ENCODE peak calls at places on chromosomes 5 and 9, in nine cellular contexts. B is AG04450, M is right atrium auricular region, L is MCF 10A, T is astrocyte of the spinal cord, X is cardiac fibroblast, Q is K562, C is heart left ventricle, V is upper lobe of left lung. O is an unnamed sample.

GRCh38 chr9:22855956-22856355 is 409.3 kb downstream of the DMRTA1 start:
- DNase-seq in B (no peak), M (no peak), L (no peak), T (no peak), X (no peak), Q (no peak), C (no peak), V (no peak), O (no peak)

GRCh38 chr9:39588056-39588814 is 232.8 kb downstream of the SPATA31A1 start:
- DNase-seq in B (no peak), M (peak), L (no peak), T (no peak), X (no peak), Q (no peak), C (no peak), V (no peak), O (no peak)

GRCh38 chr5:111655169-111655924 is 101.6 kb downstream of the NREP start:
- DNase-seq in B (peak), M (no peak), L (peak), T (peak), X (peak), Q (no peak), C (peak), V (no peak), O (no peak)

GRCh38 chr9:137757613-137758029 is 120.0 kb upstream of the CACNA1B start:
- DNase-seq in B (peak), M (no peak), L (peak), T (peak), X (peak), Q (no peak), C (no peak), V (no peak), O (peak)

GRCh38 chr9:114930063-114930812 is at the start of gene TNFSF8:
- DNase-seq in B (no peak), M (no peak), L (no peak), T (no peak), X (no peak), Q (no peak), C (peak), V (peak), O (no peak)

GRCh38 chr9:99563364-99563763 is 258.3 kb upstream of the NR4A3 start:
- DNase-seq in B (no peak), M (no peak), L (no peak), T (no peak), X (no peak), Q (peak), C (no peak), V (no peak), O (no peak)

GRCh38 chr5:38845555-38846378 is at the start of gene OSMR:
- DNase-seq in B (peak), M (peak), L (peak), T (peak), X (peak), Q (peak), C (peak), V (peak), O (no peak)

GRCh38 chr5:78647838-78648358 is 674 bp downstream of the LHFPL2 start:
- DNase-seq in B (no peak), M (no peak), L (peak), T (peak), X (peak), Q (no peak), C (peak), V (peak), O (no peak)

GRCh38 chr5:57825026-57825683 is 342.5 kb upstream of the ACTBL2 start:
- DNase-seq in B (peak), M (no peak), L (peak), T (peak), X (no peak), Q (no peak), C (no peak), V (no peak), O (no peak)

GRCh38 chr5:59079622-59080620 is 497.0 kb downstream of the RAB3C start:
- DNase-seq in B (peak), M (peak), L (peak), T (peak), X (peak), Q (no peak), C (no peak), V (no peak), O (no peak)

GRCh38 chr9:73137286-73137899 is 14.3 kb upstream of the ANXA1 start:
- DNase-seq in B (no peak), M (no peak), L (peak), T (peak), X (no peak), Q (no peak), C (no peak), V (no peak), O (no peak)

GRCh38 chr9:137397675-137398423 is 25.1 kb downstream of the EXD3 start:
- DNase-seq in B (no peak), M (no peak), L (no peak), T (no peak), X (no peak), Q (no peak), C (no peak), V (no peak), O (no peak)

GRCh38 chr5:32312194-32312681 is 501 bp downstream of the MTMR12 start:
- DNase-seq in B (no peak), M (peak), L (peak), T (peak), X (peak), Q (peak), C (peak), V (peak), O (peak)

GRCh38 chr5:116573279-116573616 is 1.4 kb downstream of the SEMA6A start:
- DNase-seq in B (no peak), M (no peak), L (no peak), T (no peak), X (peak), Q (no peak), C (peak), V (no peak), O (no peak)

GRCh38 chr9:98851730-98852462 is 44.4 kb downstream of the GALNT12 start:
- DNase-seq in B (no peak), M (no peak), L (no peak), T (no peak), X (no peak), Q (peak), C (no peak), V (no peak), O (no peak)

DNA sequence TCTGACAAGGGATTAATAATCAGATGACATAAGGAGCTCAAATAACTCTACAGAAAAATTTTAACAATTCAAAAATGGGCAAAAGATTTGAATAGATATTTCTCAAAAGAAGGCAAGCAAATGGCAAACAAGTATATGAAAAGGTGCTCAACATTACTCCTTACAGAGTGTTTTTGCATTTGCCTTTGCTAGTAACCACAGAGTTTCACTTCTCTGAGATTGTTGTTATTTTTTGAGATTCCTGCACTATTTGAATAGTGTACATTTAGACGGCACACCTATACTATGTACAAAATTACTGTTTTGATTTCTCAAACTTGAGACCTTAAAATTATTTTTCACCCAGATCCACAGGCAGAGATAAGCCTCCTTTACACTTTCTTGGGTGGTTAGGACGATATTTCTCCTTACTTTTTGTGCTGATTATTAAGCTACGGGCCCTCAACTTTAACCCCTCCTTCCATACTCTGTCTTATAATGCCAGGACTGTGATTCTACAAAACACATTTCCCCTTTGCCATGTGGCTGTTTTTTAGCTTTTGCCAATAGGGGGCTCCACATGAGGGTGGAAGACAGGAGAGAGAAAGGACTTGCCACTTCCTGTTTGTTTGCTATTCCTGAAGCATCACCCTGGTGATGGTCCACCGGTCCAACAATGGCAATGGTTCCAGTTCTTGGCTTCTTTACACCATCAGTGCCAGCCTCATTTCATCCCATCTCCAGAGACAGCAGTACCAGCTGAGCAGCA is 65.0 kb upstream of the DAP start:
- DNase-seq in B (no peak), M (no peak), L (no peak), T (no peak), X (no peak), Q (peak), C (no peak), V (no peak), O (no peak)
- TF ChIP-seq CTCF in B (no peak), M (no peak), L (no peak), T (no peak), X (no peak), Q (peak), C (no peak), V (no peak), O (no peak)

GRCh38 chr9:89604463-89605180 is at the start of gene GADD45G:
- DNase-seq in B (peak), M (peak), L (peak), T (peak), X (peak), Q (peak), C (peak), V (peak), O (peak)
- TF ChIP-seq CTCF in B (no peak), M (no peak), L (no peak), T (peak), X (no peak), Q (no peak), C (no peak), V (peak), O (no peak)

GRCh38 chr5:68883441-68883840 is 210.4 kb upstream of the SLC30A5 start:
- DNase-seq in B (no peak), M (no peak), L (no peak), T (no peak), X (no peak), Q (no peak), C (no peak), V (no peak), O (no peak)

GRCh38 chr5:68884144-68884754 is 209.6 kb upstream of the SLC30A5 start:
- DNase-seq in B (no peak), M (no peak), L (no peak), T (no peak), X (no peak), Q (no peak), C (no peak), V (no peak), O (no peak)

GRCh38 chr5:68886814-68887213 is 207.0 kb upstream of the SLC30A5 start:
- DNase-seq in B (no peak), M (no peak), L (no peak), T (no peak), X (no peak), Q (no peak), C (no peak), V (no peak), O (no peak)

DNA sequence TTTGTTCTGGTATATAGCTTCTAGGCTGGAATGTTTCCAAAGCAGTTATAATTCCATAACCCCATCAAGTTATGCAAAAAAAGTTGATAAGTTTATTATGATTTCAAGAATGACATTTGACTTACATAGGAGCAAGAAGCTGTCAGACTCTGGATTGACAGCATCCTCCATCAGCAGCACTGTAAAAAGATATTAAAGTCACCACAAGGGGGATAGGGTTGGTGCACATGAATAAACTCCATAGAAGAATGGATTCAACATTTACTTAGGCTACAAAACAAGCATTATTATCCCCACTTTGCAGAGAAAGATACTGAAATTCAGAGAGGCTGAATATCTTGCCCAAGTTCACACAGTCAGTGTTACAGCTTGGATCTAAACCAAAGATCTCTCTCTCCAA is 208.9 kb upstream of the SLC30A5 start:
- DNase-seq in B (no peak), M (no peak), L (peak), T (no peak), X (peak), Q (no peak), C (no peak), V (no peak), O (no peak)
- TF ChIP-seq CTCF in B (peak), M (no peak), L (peak), T (peak), X (peak), Q (peak), C (no peak), V (no peak), O (no peak)

DNA sequence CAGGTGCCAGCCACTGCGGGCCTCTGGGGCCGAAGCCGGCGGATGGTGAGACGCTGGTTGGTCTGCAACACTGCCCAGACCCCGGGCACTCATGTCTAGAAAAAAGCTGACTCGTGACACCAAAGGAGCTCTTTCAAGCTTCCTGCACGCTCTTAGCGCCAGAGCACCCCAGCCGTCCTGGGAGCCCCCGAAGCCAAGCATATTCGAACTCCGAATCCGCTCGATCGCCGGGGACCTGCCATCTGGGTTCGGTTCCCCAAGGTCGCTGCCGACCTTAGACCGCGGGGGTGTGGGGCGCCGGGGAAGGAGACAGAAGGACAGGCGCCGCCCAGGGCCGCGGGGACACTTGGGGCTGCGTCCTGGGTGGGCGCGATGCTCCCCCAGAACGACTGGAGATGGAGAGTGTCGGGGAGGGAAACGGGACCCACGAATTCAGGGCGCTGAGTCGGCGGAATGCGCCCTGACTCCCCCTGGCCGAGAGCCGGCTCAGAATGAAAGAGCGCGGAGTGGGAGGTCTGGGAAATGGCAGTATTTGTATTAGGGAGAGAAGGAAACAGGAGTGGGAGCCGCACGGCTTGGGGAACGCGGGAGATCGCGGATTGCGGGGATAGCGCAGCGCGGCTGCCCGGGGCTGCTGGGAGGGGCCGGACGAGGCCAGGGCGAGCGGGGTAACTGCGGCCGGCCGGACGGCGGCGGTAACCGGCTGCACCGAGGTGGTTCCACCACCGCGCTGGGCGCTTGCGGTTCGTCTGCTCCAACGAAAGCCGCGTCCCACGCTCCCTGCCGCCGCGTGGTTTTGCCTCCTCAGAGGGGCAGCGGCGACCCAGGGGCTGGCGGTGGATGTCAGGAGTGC is 20.1 kb upstream of the MARCHF6 start:
- DNase-seq in B (no peak), M (peak), L (no peak), T (no peak), X (peak), Q (no peak), C (peak), V (peak), O (peak)
- TF ChIP-seq CTCF in B (no peak), M (peak), L (no peak), T (peak), X (no peak), Q (no peak), C (no peak), V (no peak), O (no peak)

GRCh38 chr9:113875917-113876805 is at the start of gene ZNF618:
- DNase-seq in B (no peak), M (no peak), L (peak), T (peak), X (peak), Q (peak), C (peak), V (no peak), O (peak)
- TF ChIP-seq CTCF in B (no peak), M (no peak), L (no peak), T (no peak), X (no peak), Q (no peak), C (no peak), V (no peak), O (no peak)

GRCh38 chr5:159441441-159441840 is 111.2 kb upstream of the IL12B start:
- DNase-seq in B (no peak), M (no peak), L (peak), T (no peak), X (no peak), Q (no peak), C (peak), V (no peak), O (no peak)
- TF ChIP-seq CTCF in B (peak), M (no peak), L (no peak), T (peak), X (no peak), Q (peak), C (no peak), V (no peak), O (no peak)

GRCh38 chr9:74577956-74578355 is 80.8 kb downstream of the RORB start:
- DNase-seq in B (no peak), M (no peak), L (no peak), T (no peak), X (peak), Q (no peak), C (no peak), V (no peak), O (no peak)
- TF ChIP-seq CTCF in B (peak), M (no peak), L (no peak), T (peak), X (peak), Q (peak), C (no peak), V (no peak), O (no peak)

GRCh38 chr5:26323794-26324193 is 714.6 kb downstream of the CDH9 start:
- DNase-seq in B (no peak), M (no peak), L (no peak), T (no peak), X (no peak), Q (no peak), C (no peak), V (no peak), O (no peak)

GRCh38 chr5:26326153-26326759 is 712.1 kb downstream of the CDH9 start:
- DNase-seq in B (no peak), M (no peak), L (no peak), T (no peak), X (no peak), Q (no peak), C (no peak), V (no peak), O (no peak)

DNA sequence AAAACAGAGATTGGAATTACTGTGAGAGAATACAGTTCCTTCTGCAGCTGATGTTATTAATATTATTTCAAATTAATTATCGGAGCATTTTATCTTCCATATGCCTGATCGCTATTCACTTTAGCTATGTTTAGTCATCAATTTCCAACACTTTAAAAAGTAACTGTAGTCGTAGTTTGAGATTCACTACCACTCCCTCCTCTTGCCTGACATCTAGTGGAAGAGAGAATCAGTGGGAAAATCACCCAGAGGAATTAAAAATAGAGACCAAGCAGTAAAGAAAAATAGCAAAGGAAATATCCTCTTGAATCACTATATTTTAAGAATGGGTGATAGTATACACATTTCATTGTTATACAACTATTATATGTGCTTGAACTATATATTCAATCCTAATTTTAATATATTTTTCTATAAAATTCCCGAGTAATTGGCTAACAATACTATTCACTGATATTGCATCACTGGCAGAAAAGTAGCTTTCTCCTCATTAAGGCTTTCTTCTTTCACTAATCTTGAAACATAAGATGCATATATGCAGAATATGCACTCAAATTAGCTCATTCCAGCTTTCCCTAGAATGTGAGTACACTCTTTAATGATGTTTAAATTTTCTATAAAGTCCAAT is 708.7 kb downstream of the CDH9 start:
- DNase-seq in B (no peak), M (no peak), L (peak), T (peak), X (no peak), Q (no peak), C (no peak), V (no peak), O (no peak)
- TF ChIP-seq CTCF in B (no peak), M (no peak), L (peak), T (peak), X (peak), Q (peak), C (no peak), V (no peak), O (no peak)

GRCh38 chr9:131754846-131755245 is 15.0 kb upstream of the RAPGEF1 start:
- DNase-seq in B (no peak), M (no peak), L (no peak), T (no peak), X (no peak), Q (no peak), C (no peak), V (no peak), O (no peak)

GRCh38 chr9:131758972-131759647 is 19.2 kb upstream of the RAPGEF1 start:
- DNase-seq in B (no peak), M (no peak), L (peak), T (no peak), X (no peak), Q (no peak), C (no peak), V (no peak), O (no peak)

GRCh38 chr9:131752231-131752884 is 12.5 kb upstream of the RAPGEF1 start:
- DNase-seq in B (no peak), M (no peak), L (no peak), T (no peak), X (no peak), Q (no peak), C (no peak), V (no peak), O (no peak)

GRCh38 chr9:131757549-131757948 is 17.7 kb upstream of the RAPGEF1 start:
- DNase-seq in B (no peak), M (no peak), L (no peak), T (no peak), X (no peak), Q (no peak), C (no peak), V (no peak), O (no peak)

DNA sequence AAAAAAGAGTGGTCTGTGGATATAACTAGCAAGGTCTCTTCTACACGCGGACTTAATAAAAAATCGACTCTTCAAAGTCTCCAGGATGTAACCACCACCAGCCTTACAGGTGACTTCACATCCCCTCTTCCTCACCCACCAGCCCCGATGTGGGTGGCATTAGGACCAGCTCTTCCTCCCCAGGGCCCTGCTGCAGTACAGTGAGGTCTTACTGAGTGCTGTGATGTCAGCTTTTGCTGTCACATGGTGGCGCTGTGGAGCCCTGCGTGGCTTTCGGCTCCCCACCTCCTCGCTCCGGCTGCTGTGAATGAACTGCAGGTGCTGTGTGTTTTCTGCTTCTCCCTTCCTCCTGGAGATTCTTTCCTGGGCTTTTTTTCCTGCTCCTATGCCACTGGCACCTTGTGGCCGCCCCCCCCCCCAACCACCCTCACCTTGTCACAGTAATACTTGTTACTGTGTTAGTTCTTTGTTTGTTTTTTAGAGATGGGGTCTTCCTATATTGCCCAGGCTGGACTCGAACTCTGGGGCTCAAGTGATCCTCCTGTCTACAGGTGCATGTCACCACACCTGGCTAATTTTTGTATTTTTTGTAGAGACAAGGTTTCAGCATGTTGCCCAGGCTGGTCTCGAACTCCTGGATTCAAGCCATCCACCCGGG is 15.8 kb upstream of the RAPGEF1 start:
- DNase-seq in B (no peak), M (peak), L (peak), T (peak), X (peak), Q (peak), C (peak), V (peak), O (peak)
- TF ChIP-seq CTCF in B (peak), M (peak), L (peak), T (peak), X (peak), Q (peak), C (peak), V (peak), O (no peak)